ENCODE peak calls at places on chromosomes 3 and 15, in seven cellular contexts. I is right atrium auricular region, W is stomach, A is WERI-Rb-1, Q is suprapubic skin, H is SK-N-SH, T is neural crest cell. B is an unnamed sample.

GRCh38 chr3:51709004-51709420 is 2.1 kb downstream of the GRM2 start:
- DNase-seq in I (no peak), W (no peak), A (no peak), Q (peak), H (peak), T (no peak), B (no peak)

GRCh38 chr3:134938024-134938525 is 143.0 kb downstream of the EPHB1 start:
- DNase-seq in I (no peak), W (no peak), A (peak), Q (no peak), H (no peak), T (peak), B (no peak)

GRCh38 chr3:124200336-124200901 is 208.5 kb upstream of the ROPN1 start:
- DNase-seq in I (no peak), W (no peak), A (no peak), Q (no peak), H (no peak), T (peak), B (no peak)

GRCh38 chr3:46878796-46879436 is 1.4 kb downstream of the PTH1R start:
- DNase-seq in I (no peak), W (no peak), A (peak), Q (no peak), H (peak), T (no peak), B (no peak)

GRCh38 chr3:58198362-58198761 is 12.4 kb downstream of the DNASE1L3 start:
- DNase-seq in I (no peak), W (no peak), A (no peak), Q (no peak), H (no peak), T (no peak), B (no peak)

GRCh38 chr3:188661801-188662200 is 507.8 kb downstream of the LPP start:
- DNase-seq in I (no peak), W (no peak), A (no peak), Q (no peak), H (no peak), T (no peak), B (no peak)

GRCh38 chr3:128663151-128663550 is 12.5 kb upstream of the RPN1 start:
- DNase-seq in I (no peak), W (no peak), A (no peak), Q (no peak), H (no peak), T (no peak), B (no peak)

GRCh38 chr3:125032683-125033082 is 23.1 kb downstream of the HEG1 start:
- DNase-seq in I (no peak), W (no peak), A (no peak), Q (no peak), H (no peak), T (no peak), B (no peak)

GRCh38 chr3:71064288-71064975 is 519.1 kb downstream of the FOXP1 start:
- DNase-seq in I (no peak), W (peak), A (peak), Q (no peak), H (peak), T (peak), B (peak)

GRCh38 chr3:11522953-11523792 is 120.5 kb downstream of the VGLL4 start:
- DNase-seq in I (no peak), W (no peak), A (no peak), Q (peak), H (no peak), T (no peak), B (no peak)

GRCh38 chr3:187667526-187667925 is 2.7 kb downstream of the SST start:
- DNase-seq in I (no peak), W (no peak), A (no peak), Q (no peak), H (no peak), T (no peak), B (no peak)

GRCh38 chr15:81264072-81264857 is 59.7 kb downstream of the STARD5 start:
- DNase-seq in I (no peak), W (no peak), A (no peak), Q (no peak), H (no peak), T (no peak), B (no peak)

GRCh38 chr3:44355634-44356033 is 17.1 kb downstream of the TCAIM start:
- DNase-seq in I (no peak), W (no peak), A (no peak), Q (no peak), H (no peak), T (no peak), B (no peak)

GRCh38 chr3:158727499-158728377 is 4.5 kb downstream of the RARRES1 start:
- DNase-seq in I (no peak), W (peak), A (peak), Q (no peak), H (peak), T (peak), B (no peak)

GRCh38 chr3:46213201-46213600 is 5.1 kb upstream of the CCR1 start:
- DNase-seq in I (no peak), W (no peak), A (no peak), Q (no peak), H (no peak), T (no peak), B (no peak)

GRCh38 chr15:69555080-69555479 is 102.5 kb downstream of the RPLP1 start:
- DNase-seq in I (no peak), W (no peak), A (no peak), Q (no peak), H (no peak), T (no peak), B (no peak)

GRCh38 chr3:129161860-129162271 is 1.0 kb upstream of the ISY1 start:
- DNase-seq in I (no peak), W (no peak), A (no peak), Q (no peak), H (peak), T (no peak), B (no peak)

GRCh38 chr3:113628316-113628715 is 68.1 kb downstream of the USF3 start:
- DNase-seq in I (no peak), W (no peak), A (no peak), Q (no peak), H (no peak), T (no peak), B (no peak)

GRCh38 chr3:100988080-100988479 is 5.1 kb downstream of the ABI3BP start:
- DNase-seq in I (no peak), W (no peak), A (no peak), Q (no peak), H (no peak), T (no peak), B (no peak)

GRCh38 chr3:27877122-27878011 is 155.2 kb upstream of the EOMES start:
- DNase-seq in I (no peak), W (peak), A (no peak), Q (no peak), H (no peak), T (no peak), B (no peak)

GRCh38 chr3:44120721-44121582 is 120.7 kb upstream of the TOPAZ1 start:
- DNase-seq in I (peak), W (no peak), A (no peak), Q (no peak), H (no peak), T (no peak), B (no peak)

GRCh38 chr3:71061581-71061980 is 521.9 kb downstream of the FOXP1 start:
- DNase-seq in I (no peak), W (no peak), A (no peak), Q (no peak), H (no peak), T (no peak), B (no peak)

GRCh38 chr3:10804183-10804648 is 11.8 kb upstream of the SLC6A11 start:
- DNase-seq in I (no peak), W (no peak), A (no peak), Q (no peak), H (no peak), T (no peak), B (no peak)

GRCh38 chr15:65517866-65518207 is 348 bp upstream of the DPP8 start:
- DNase-seq in I (no peak), W (no peak), A (no peak), Q (no peak), H (no peak), T (no peak), B (no peak)

GRCh38 chr15:59298255-59298856 is 74.3 kb downstream of the MYO1E start:
- DNase-seq in I (no peak), W (no peak), A (no peak), Q (no peak), H (no peak), T (no peak), B (no peak)

DNA sequence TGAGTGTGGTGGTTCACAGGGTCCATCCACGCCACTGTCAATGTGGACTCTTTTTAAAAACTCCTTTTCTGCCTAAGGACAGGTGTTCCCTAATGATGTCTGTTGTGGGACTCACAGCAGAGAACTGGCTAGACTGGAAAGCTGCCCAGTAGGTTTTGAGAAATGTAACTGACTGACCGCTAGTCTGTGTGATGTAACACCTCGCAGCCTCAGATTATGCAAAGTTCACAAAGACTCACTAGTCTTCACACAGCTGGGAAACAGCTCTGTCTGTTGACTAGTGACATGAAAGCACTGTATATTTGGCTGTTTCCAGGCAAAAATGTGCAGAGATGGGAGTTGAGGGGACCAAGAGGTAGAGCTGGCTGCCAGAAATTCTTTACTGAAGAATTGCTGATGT is 10.4 kb downstream of the PDZRN3 start:
- DNase-seq in I (peak), W (no peak), A (no peak), Q (no peak), H (no peak), T (no peak), B (no peak)
- TF ChIP-seq CTCF in I (no peak), W (no peak), A (no peak), Q (no peak), H (no peak), T (no peak), B (no peak)

GRCh38 chr3:140134231-140134630 is 199.2 kb downstream of the CLSTN2 start:
- DNase-seq in I (no peak), W (no peak), A (peak), Q (no peak), H (no peak), T (no peak), B (no peak)

GRCh38 chr3:140131895-140132294 is 196.9 kb downstream of the CLSTN2 start:
- DNase-seq in I (no peak), W (no peak), A (no peak), Q (no peak), H (peak), T (no peak), B (no peak)

GRCh38 chr3:140129885-140130284 is 194.9 kb downstream of the CLSTN2 start:
- DNase-seq in I (no peak), W (no peak), A (no peak), Q (no peak), H (no peak), T (no peak), B (no peak)

DNA sequence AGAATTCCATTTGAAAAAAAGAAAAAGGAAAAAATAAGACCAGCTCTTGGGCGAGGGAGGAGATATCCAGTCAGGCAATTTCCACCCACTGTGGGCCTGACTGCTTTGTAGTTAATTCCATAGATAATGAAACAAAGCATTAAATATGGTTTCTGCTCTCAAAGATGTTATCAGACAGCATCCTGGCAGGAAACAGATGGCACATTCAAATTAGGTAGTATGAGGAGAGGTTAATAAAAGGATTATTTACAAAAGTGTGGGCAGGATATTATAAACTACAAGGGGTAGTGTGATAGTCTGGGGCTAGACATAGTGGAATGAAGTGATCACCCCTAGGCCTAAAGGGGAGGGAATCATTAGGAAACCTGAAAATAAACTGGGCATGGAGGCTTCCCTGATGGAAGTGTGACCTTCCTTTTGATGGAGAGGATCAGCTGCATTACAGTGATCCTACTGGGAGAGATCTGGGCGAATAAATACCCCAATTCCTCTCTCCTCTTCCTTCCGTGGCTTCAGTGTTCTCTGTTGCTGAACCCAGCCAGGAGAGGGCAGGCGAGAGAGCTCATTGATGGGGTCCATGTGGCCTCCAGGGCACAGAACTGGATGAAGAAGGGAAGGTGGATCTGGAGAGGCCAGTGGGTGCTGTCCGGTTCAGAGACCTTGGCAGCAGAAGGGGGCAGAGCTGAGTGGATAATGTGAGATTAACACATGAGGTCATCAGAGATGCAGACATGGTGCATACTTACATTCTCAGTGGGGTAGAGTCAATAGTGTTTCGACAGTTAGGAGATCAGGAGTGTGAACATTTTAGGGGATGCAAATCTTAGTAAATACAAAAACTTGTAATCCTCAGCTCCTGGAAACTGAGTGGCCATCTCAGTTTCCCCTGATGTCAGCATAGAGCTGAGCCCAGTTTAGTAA is 193.5 kb downstream of the CLSTN2 start:
- DNase-seq in I (no peak), W (peak), A (peak), Q (no peak), H (peak), T (peak), B (no peak)
- TF ChIP-seq CTCF in I (peak), W (no peak), A (peak), Q (no peak), H (peak), T (peak), B (peak)

DNA sequence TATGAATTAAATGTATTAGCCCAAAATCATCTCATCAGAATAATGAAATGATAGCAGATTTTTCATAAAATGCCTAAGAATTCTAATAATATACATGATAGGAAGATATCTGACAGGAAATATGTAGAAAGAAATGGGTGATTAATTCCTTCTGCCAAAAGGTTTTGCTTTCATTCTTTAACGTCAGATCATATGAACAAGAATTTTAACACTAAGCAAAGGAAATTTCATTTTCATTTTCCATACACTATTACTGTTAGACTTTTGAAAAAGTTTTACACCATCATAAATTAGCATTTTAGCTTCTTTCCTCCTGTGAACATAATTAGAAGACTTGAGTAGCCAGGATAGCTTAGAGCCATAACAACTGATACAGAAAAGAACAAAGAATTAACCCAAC is 1099.9 kb downstream of the NSUN3 start:
- DNase-seq in I (no peak), W (no peak), A (no peak), Q (no peak), H (no peak), T (no peak), B (no peak)
- TF ChIP-seq CTCF in I (no peak), W (no peak), A (no peak), Q (no peak), H (no peak), T (no peak), B (no peak)

GRCh38 chr3:155553800-155554199 is 191.1 kb downstream of the PLCH1 start:
- DNase-seq in I (no peak), W (no peak), A (no peak), Q (no peak), H (no peak), T (no peak), B (no peak)

GRCh38 chr3:155555479-155556065 is 189.3 kb downstream of the PLCH1 start:
- DNase-seq in I (no peak), W (no peak), A (no peak), Q (no peak), H (no peak), T (no peak), B (no peak)

GRCh38 chr3:155554777-155555445 is 190.0 kb downstream of the PLCH1 start:
- DNase-seq in I (no peak), W (no peak), A (no peak), Q (no peak), H (no peak), T (no peak), B (no peak)

GRCh38 chr3:155560135-155560534 is 184.7 kb downstream of the PLCH1 start:
- DNase-seq in I (no peak), W (no peak), A (no peak), Q (no peak), H (no peak), T (no peak), B (no peak)

GRCh38 chr3:155556531-155556930 is 188.3 kb downstream of the PLCH1 start:
- DNase-seq in I (no peak), W (no peak), A (peak), Q (no peak), H (no peak), T (no peak), B (no peak)
- TF ChIP-seq CTCF in I (no peak), W (no peak), A (no peak), Q (no peak), H (no peak), T (no peak), B (no peak)

GRCh38 chr3:111045564-111045963 is 26.1 kb upstream of the NECTIN3 start:
- DNase-seq in I (no peak), W (no peak), A (no peak), Q (no peak), H (no peak), T (no peak), B (no peak)
- TF ChIP-seq CTCF in I (no peak), W (no peak), A (no peak), Q (no peak), H (no peak), T (no peak), B (no peak)

DNA sequence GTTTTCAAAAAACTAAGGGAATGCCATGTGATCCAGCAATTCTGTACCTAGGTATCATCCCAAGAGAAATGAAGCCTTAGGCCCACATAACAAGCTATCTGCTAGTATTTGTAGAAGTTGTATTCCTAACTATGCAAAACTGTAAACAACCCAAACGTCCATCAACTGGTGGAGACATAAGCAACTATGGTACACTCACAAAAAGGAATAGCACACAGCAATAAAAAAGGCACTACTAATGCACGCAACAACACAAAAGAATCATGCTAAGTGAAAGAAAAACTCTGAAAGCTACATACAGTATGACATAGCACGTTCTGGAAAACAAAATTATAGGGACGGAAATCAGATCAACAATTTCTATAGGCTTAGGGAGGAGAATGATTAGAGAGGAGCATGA is 15.3 kb downstream of the USP50 start:
- DNase-seq in I (no peak), W (no peak), A (no peak), Q (no peak), H (no peak), T (no peak), B (no peak)
- TF ChIP-seq CTCF in I (no peak), W (no peak), A (no peak), Q (no peak), H (no peak), T (no peak), B (no peak)

GRCh38 chr15:73770049-73770448 is 16.9 kb upstream of the INSYN1 start:
- DNase-seq in I (no peak), W (no peak), A (no peak), Q (no peak), H (no peak), T (no peak), B (no peak)
- TF ChIP-seq CTCF in I (no peak), W (no peak), A (no peak), Q (no peak), H (no peak), T (no peak), B (no peak)

DNA sequence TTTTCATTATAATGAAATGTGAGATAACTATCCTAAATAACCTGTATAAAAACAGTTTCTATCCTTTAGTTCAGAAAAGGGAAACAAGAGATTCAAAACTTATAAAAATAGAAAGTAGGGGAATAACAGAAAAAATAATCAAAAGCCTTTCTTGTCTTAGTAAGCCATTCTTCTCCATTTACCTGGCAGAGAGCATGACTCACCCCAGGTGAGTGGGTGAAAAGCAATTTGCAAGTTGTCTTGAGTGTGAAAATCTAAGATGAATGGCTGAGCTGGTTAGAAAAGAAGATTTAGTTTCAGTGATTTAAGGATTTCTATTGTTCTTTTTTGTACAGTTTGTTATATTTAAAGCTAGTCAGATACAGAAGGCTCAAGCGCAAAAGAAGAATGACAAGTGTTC is 702.0 kb downstream of the GRM7 start:
- DNase-seq in I (no peak), W (no peak), A (no peak), Q (no peak), H (no peak), T (no peak), B (no peak)
- TF ChIP-seq CTCF in I (no peak), W (no peak), A (no peak), Q (no peak), H (no peak), T (no peak), B (no peak)

GRCh38 chr3:29203846-29204245 is 77.0 kb upstream of the RBMS3 start:
- DNase-seq in I (no peak), W (no peak), A (no peak), Q (no peak), H (no peak), T (no peak), B (no peak)

GRCh38 chr3:29202368-29202767 is 78.5 kb upstream of the RBMS3 start:
- DNase-seq in I (no peak), W (no peak), A (no peak), Q (no peak), H (no peak), T (no peak), B (no peak)

DNA sequence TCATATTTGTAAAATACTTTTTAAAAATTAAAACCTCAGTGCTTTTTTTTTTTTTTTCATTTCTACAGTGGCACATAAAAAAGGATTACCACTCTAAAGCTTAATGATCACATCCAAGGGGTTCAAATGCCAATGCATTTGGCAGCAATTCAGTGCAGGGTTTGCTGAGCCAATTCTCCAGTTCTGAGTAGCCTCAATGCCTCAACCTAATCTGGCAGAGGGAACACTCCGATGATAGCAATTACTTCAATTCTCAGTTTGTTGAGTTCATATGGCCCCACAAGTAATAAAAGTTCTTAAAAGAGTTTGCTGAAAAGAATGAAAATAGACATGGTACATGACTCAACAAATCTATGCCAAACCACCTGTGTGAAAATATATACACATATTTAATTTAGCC is 79.3 kb upstream of the RBMS3 start:
- DNase-seq in I (no peak), W (no peak), A (no peak), Q (no peak), H (no peak), T (no peak), B (no peak)
- TF ChIP-seq CTCF in I (no peak), W (no peak), A (no peak), Q (no peak), H (no peak), T (no peak), B (no peak)